ENCODE peak calls at places on chromosomes 11 and 22, in seven cellular contexts. Y is ACHN; M is AG08395; N is EH; D is fibroblast of the conjunctiva; Z is activated naive CD4-positive, alpha-beta T cell treated with anti-CD3 and anti-CD28 coated beads for 36 hours; B is tibial nerve. O is an unnamed sample.

GRCh38 chr22:17477401-17477833 is 85.9 kb upstream of the SLC25A18 start:
- DNase-seq in Y (no peak), M (no peak), N (no peak), D (no peak), Z (no peak), B (no peak), O (no peak)

GRCh38 chr22:20418211-20418788 is 19.3 kb downstream of the SCARF2 start:
- DNase-seq in Y (peak), M (peak), N (peak), D (peak), Z (peak), B (peak), O (peak)

GRCh38 chr22:24445481-24446290 is 18.3 kb downstream of the ADORA2A start:
- DNase-seq in Y (no peak), M (no peak), N (peak), D (no peak), Z (peak), B (no peak), O (peak)

GRCh38 chr11:17383466-17383865 is 5.0 kb downstream of the KCNJ11 start:
- DNase-seq in Y (no peak), M (no peak), N (peak), D (no peak), Z (no peak), B (no peak), O (no peak)

GRCh38 chr11:64358907-64359711 is at the start of gene RPS6KA4:
- DNase-seq in Y (peak), M (peak), N (peak), D (no peak), Z (peak), B (peak), O (peak)

GRCh38 chr11:11003226-11003625 is 145.4 kb upstream of the ZBED5 start:
- DNase-seq in Y (no peak), M (no peak), N (no peak), D (no peak), Z (no peak), B (no peak), O (no peak)

GRCh38 chr22:46043339-46043738 is 66.4 kb upstream of the WNT7B start:
- DNase-seq in Y (no peak), M (no peak), N (peak), D (no peak), Z (no peak), B (no peak), O (no peak)

GRCh38 chr11:87722756-87723599 is 452.3 kb downstream of the RAB38 start:
- DNase-seq in Y (peak), M (peak), N (peak), D (no peak), Z (peak), B (no peak), O (peak)

GRCh38 chr11:15935370-15935769 is 421.0 kb downstream of the SOX6 start:
- DNase-seq in Y (no peak), M (no peak), N (no peak), D (no peak), Z (no peak), B (no peak), O (no peak)

GRCh38 chr11:132639986-132640385 is 892.3 kb downstream of the OPCML start:
- DNase-seq in Y (no peak), M (no peak), N (no peak), D (no peak), Z (no peak), B (no peak), O (no peak)

GRCh38 chr11:96472085-96472484 is 82.3 kb downstream of the JRKL start:
- DNase-seq in Y (no peak), M (no peak), N (no peak), D (no peak), Z (peak), B (no peak), O (no peak)

GRCh38 chr11:129992161-129992944 is 10.3 kb downstream of the PRDM10 start:
- DNase-seq in Y (peak), M (no peak), N (peak), D (peak), Z (peak), B (no peak), O (no peak)

GRCh38 chr11:121983901-121984300 is 132.1 kb downstream of the BLID start:
- DNase-seq in Y (no peak), M (no peak), N (no peak), D (no peak), Z (no peak), B (no peak), O (no peak)